ENCODE peak calls at places on chromosomes 4 and X, in four cellular contexts. S is stimulated activated CD8-positive, alpha-beta memory T cell treated with anti-CD3 and anti-CD28 coated beads, Interleukin-7, amount 100 ng/mL, for 24 hours; Y is OCI-M1; W is fibroblast of lung. C is an unnamed sample.

GRCh38 chr4:54516556-54517215 is 141.1 kb upstream of the KIT start:
- DNase-seq in Y (no peak), S (no peak), W (no peak), C (no peak)

GRCh38 chr4:169184236-169184635 is 86.5 kb downstream of the SH3RF1 start:
- DNase-seq in W (no peak), Y (no peak), S (no peak), C (peak; percentile 48)

GRCh38 chr4:151184523-151185458 is 85.4 kb downstream of the RPS3A start:
- DNase-seq in Y (peak; percentile 57), W (peak; percentile 90), S (no peak), C (peak; percentile 29)

GRCh38 chr4:163195247-163195765 is 28.6 kb upstream of the NAF1 start:
- DNase-seq in Y (peak; percentile 98), S (no peak), W (no peak), C (no peak)

GRCh38 chrX:6890862-6891261 is 256.6 kb upstream of the STS start:
- DNase-seq in W (no peak), Y (no peak), S (no peak), C (no peak)

GRCh38 chr4:171993247-171993646 is 180.0 kb downstream of the GALNTL6 start:
- DNase-seq in S (no peak), W (no peak), Y (no peak), C (no peak)

GRCh38 chr4:112167790-112168189 is 22.5 kb downstream of the FAM241A start:
- DNase-seq in W (no peak), Y (no peak), S (no peak), C (no peak)

GRCh38 chrX:38583185-38583584 is 21.8 kb downstream of the TSPAN7 start:
- DNase-seq in Y (no peak), W (no peak), S (no peak), C (no peak)

GRCh38 chr4:37836838-37837413 is 10.4 kb downstream of the PGM2 start:
- DNase-seq in W (no peak), Y (no peak), S (no peak), C (no peak)

GRCh38 chr4:96154676-96155075 is 314.8 kb downstream of the PDHA2 start:
- DNase-seq in Y (no peak), S (no peak), W (no peak), C (no peak)

GRCh38 chrX:135649561-135649960 is 63.9 kb upstream of the CT45A1 start:
- DNase-seq in S (no peak), Y (peak; percentile 0), W (no peak), C (no peak)

GRCh38 chrX:22135994-22136684 is 104.0 kb downstream of the PHEX start:
- DNase-seq in Y (peak; percentile 44), W (peak; percentile 84), S (no peak), C (peak; percentile 56)

GRCh38 chrX:42664706-42665105 is 113.3 kb downstream of the PPP1R2C start:
- DNase-seq in S (no peak), W (no peak), Y (no peak), C (no peak)

GRCh38 chr4:79688696-79689095 is 280.7 kb upstream of the GK2 start:
- DNase-seq in Y (no peak), W (no peak), S (no peak), C (no peak)

GRCh38 chr4:11133868-11134267 is 294.8 kb downstream of the HS3ST1 start:
- DNase-seq in Y (no peak), W (no peak), S (no peak), C (no peak)

GRCh38 chr4:8912506-8912905 is 40.9 kb upstream of the HMX1 start:
- DNase-seq in Y (no peak), W (no peak), S (no peak), C (no peak)

GRCh38 chr4:97786306-97786920 is 356.9 kb downstream of the STPG2 start:
- DNase-seq in Y (peak; percentile 24), S (no peak), W (no peak), C (no peak)